ENCODE peak calls at places on chromosomes 13 and 19, in seven cellular contexts. P, Y, L, M, O, W and S are unnamed samples.

GRCh38 chr19:39413269-39413902 is 917 bp downstream of the PLEKHG2 start:
- DNase-seq in P (peak; percentile 71), Y (peak; percentile 84), L (peak; percentile 58), M (peak; percentile 60), O (peak; percentile 72), W (no peak), S (peak; percentile 91)

GRCh38 chr13:53499551-53499950 is 470.9 kb downstream of the OLFM4 start:
- DNase-seq in P (no peak), Y (no peak), L (no peak), M (no peak), O (no peak), W (no peak), S (no peak)

GRCh38 chr19:10419646-10420443 is 493 bp upstream of the PDE4A start:
- DNase-seq in P (no peak), Y (no peak), L (no peak), M (peak; percentile 61), O (no peak), W (no peak), S (no peak)

GRCh38 chr13:79353698-79354097 is 52.4 kb downstream of the RBM26 start:
- DNase-seq in P (no peak), Y (no peak), L (no peak), M (no peak), O (no peak), W (no peak), S (no peak)

GRCh38 chr19:55605637-55606470 is at the start of gene ZNF865:
- DNase-seq in P (peak; percentile 75), Y (peak; percentile 88), L (peak; percentile 86), M (peak; percentile 87), O (peak; percentile 84), W (no peak), S (peak; percentile 89)

GRCh38 chr13:71577127-71577526 is 289.9 kb downstream of the DACH1 start:
- DNase-seq in P (no peak), Y (no peak), L (no peak), M (no peak), O (no peak), W (no peak), S (no peak)

GRCh38 chr19:23916991-23917390 is 2.3 kb downstream of the ZNF726 start:
- DNase-seq in P (no peak), Y (no peak), L (no peak), M (peak; percentile 10), O (no peak), W (no peak), S (no peak)

GRCh38 chr13:48761256-48761655 is 107.5 kb downstream of the CYSLTR2 start:
- DNase-seq in P (no peak), Y (no peak), L (no peak), M (peak; percentile 58), O (no peak), W (no peak), S (no peak)

GRCh38 chr19:33675501-33676124 is 53.9 kb downstream of the CHST8 start:
- DNase-seq in P (no peak), Y (peak; percentile 38), L (no peak), M (no peak), O (peak; percentile 31), W (peak; percentile 76), S (peak; percentile 81)

GRCh38 chr13:71867101-71867814 is at the start of gene DACH1:
- DNase-seq in P (peak; percentile 41), Y (peak; percentile 73), L (peak; percentile 71), M (peak; percentile 20), O (peak; percentile 86), W (no peak), S (peak; percentile 76)

DNA sequence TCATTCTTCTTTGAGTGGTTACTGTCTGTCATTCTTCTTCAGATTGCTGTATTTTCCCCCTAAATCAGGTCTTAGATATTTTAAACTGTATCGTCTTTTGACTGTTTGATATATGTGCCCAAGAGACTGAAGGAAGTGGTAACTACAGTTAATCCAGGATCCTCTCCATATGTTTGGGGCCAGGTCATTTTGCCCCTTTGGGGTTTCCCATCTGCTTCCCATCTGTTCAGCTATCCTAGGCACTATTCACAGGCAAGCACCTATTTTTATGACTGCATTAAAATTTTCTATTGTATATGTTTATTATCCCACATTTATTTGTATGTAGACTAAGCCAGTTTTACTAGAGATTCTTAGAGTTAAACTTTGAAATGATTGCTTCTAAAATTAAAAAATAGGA is 244.2 kb downstream of the PCCA start:
- DNase-seq in P (no peak), Y (no peak), L (no peak), M (no peak), O (no peak), W (no peak), S (no peak)
- H3K36me3 ChIP-seq in P (no peaks in the 10 kb centered on the region), Y (peaks cover 9% of the 10 kb centered on the region), L (no peaks in the 10 kb centered on the region), M (peaks cover 10% of the 10 kb centered on the region), O (no peaks in the 10 kb centered on the region), W (peaks cover 8% of the 10 kb centered on the region), S (no peaks in the 10 kb centered on the region)

DNA sequence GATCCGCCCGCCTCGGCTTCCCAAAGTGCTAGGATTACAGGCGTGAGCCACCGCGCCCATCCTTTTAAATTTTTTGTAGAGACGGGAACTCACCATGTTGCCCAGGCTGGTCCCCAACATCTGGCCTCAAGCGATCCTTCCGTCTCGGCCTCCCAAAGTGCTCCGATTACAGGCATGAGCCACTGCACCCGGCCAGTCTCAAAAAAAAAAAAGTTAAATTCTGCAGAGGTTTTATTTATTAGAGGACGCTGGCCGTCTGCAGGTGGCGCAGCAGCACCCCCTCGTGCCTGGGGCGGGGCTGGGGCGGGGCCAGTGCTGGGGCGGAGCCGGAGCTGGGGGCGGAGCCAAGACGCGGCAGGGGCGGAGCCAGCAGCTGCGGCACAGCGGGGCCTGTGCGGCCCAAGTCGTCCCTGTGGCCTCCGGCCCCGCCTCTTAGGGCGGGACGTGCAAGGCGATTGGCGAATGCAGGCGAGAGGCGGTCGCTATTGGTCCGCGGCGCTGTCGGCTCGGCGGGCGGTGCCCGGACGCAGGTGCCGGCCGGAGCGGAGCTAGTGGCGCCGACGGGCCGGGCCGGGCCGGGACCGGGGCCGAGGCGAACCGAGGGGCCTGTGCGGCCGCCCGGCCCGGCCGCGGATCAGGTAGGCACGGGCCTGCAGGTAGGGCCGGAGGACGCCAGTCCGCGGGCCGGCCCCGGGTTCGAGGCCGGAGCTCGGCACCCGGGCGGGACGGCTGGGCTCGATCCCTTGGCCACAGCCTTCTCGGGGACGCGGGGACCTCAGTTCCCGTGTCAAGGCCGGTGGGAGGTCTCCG is at the start of gene MARCHF2:
- DNase-seq in P (peak; percentile 95), Y (peak; percentile 97), L (peak; percentile 97), M (peak; percentile 97), O (peak; percentile 98), W (peak; percentile 97), S (peak; percentile 99)
- TF ChIP-seq POLR2A in P (peak; percentile 75), Y (no peak), L (no peak), M (no peak), O (no peak), W (no peak), S (no peak)

DNA sequence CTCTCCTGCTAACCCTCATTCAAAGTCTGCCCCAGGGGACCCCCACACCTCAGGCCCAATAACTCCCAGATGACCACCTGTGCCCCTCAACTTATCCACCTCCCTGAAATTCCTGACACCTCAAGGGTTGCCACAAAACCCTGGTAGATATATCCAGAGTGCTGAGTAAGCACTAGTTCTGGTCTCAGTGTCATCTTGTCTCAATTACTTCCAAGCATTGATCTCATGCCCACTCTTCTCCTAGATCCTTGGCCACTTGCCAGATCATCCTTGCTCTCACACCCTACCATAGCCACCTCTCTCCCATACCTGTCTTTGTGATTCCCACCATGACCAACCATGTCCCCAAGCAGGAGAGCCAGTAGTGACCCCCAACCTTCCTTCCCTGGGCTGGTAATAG is 2.0 kb downstream of the ZNF416 start:
- DNase-seq in P (no peak), Y (no peak), L (no peak), M (no peak), O (no peak), W (no peak), S (no peak)
- H3K36me3 ChIP-seq in P (no peaks in the 10 kb centered on the region), Y (peaks cover 52% of the 10 kb centered on the region), L (peaks cover 9% of the 10 kb centered on the region), M (peaks cover 56% of the 10 kb centered on the region), O (no peaks in the 10 kb centered on the region), W (peaks cover 57% of the 10 kb centered on the region), S (peaks cover 51% of the 10 kb centered on the region)

GRCh38 chr19:17555929-17556813 is 722 bp downstream of the COLGALT1 start:
- DNase-seq in P (peak; percentile 36), Y (no peak), L (peak; percentile 81), M (peak; percentile 44), O (peak; percentile 82), W (no peak), S (peak; percentile 90)
- TF ChIP-seq POLR2A in P (no peak), Y (no peak), L (peak; percentile 73), M (no peak), O (no peak), W (no peak), S (no peak)

GRCh38 chr19:52028027-52028779 is at the start of gene ZNF614:
- DNase-seq in P (peak; percentile 81), Y (peak; percentile 89), L (peak; percentile 90), M (peak; percentile 86), O (peak; percentile 96), W (peak; percentile 88), S (peak; percentile 97)

GRCh38 chr19:52034051-52034728 is 6.0 kb upstream of the ZNF614 start:
- DNase-seq in P (no peak), Y (no peak), L (no peak), M (peak; percentile 8), O (no peak), W (no peak), S (no peak)

DNA sequence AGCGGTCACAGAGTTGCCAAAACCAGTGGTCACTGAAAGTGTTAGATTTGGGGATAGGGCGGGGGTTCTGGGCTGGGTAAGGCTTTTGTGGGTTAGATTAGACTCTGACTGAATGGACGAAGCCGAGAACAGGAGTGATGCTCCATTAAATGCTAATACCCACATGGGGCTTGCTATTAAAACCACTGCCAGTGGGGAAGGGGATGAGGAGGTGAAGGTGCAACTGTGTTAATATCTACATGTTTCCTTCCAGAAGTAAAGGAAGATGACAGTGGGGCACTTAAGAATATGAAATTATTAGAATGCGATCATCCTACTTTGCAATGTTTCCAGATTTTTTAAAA is 573 bp upstream of the ZNF614 start:
- DNase-seq in P (no peak), Y (no peak), L (no peak), M (no peak), O (no peak), W (no peak), S (no peak)
- H3K36me3 ChIP-seq in P (no peaks in the 10 kb centered on the region), Y (peaks cover 23% of the 10 kb centered on the region), L (no peaks in the 10 kb centered on the region), M (peaks cover 14% of the 10 kb centered on the region), O (no peaks in the 10 kb centered on the region), W (peaks cover 44% of the 10 kb centered on the region), S (peaks cover 50% of the 10 kb centered on the region)

GRCh38 chr19:50501186-50501567 is 9.8 kb downstream of the JOSD2 start:
- DNase-seq in P (no peak), Y (no peak), L (no peak), M (no peak), O (no peak), W (no peak), S (peak; percentile 68)

GRCh38 chr19:50500753-50501151 is 10.2 kb downstream of the JOSD2 start:
- DNase-seq in P (no peak), Y (no peak), L (no peak), M (no peak), O (no peak), W (no peak), S (peak; percentile 61)

GRCh38 chr19:50498219-50499056 is 12.6 kb downstream of the JOSD2 start:
- DNase-seq in P (no peak), Y (no peak), L (no peak), M (no peak), O (no peak), W (no peak), S (no peak)

GRCh38 chr19:50500060-50500752 is 10.8 kb downstream of the JOSD2 start:
- DNase-seq in P (no peak), Y (no peak), L (no peak), M (no peak), O (no peak), W (no peak), S (peak; percentile 70)

GRCh38 chr19:50501568-50502475 is 9.2 kb downstream of the JOSD2 start:
- DNase-seq in P (no peak), Y (no peak), L (no peak), M (no peak), O (no peak), W (no peak), S (peak; percentile 59)
- TF ChIP-seq POLR2A in P (no peak), Y (no peak), L (no peak), M (no peak), O (no peak), W (no peak), S (no peak)